ENCODE peak calls at places on chromosomes 3 and 15, in ten cellular contexts. Y is IMR-90, C is right lobe of liver, G is testis, H is breast epithelium, O is Peyer's patch, P is A549, N is GM12891, W is sigmoid colon, K is body of pancreas. M is an unnamed sample.

GRCh38 chr15:66851226-66852063 is 149.4 kb downstream of the SMAD6 start:
- DNase-seq in W (peak), G (peak), N (peak), O (peak), H (peak), K (peak), P (peak), C (peak), Y (peak), M (peak)

GRCh38 chr3:125062904-125063618 is 7.3 kb upstream of the HEG1 start:
- DNase-seq in C (no peak), G (peak), K (peak), P (peak), N (no peak), W (no peak), H (peak), Y (peak), O (no peak), M (no peak)

GRCh38 chr3:108602249-108602934 is 12.9 kb downstream of the DZIP3 start:
- DNase-seq in G (no peak), H (no peak), O (no peak), Y (no peak), W (no peak), K (peak), P (no peak), N (no peak), C (no peak), M (no peak)

GRCh38 chr3:15253023-15253697 is 47.1 kb downstream of the CAPN7 start:
- DNase-seq in H (no peak), P (no peak), W (no peak), G (no peak), N (no peak), C (no peak), Y (no peak), O (no peak), K (no peak), M (no peak)

GRCh38 chr3:192408007-192408655 is 319.2 kb downstream of the FGF12 start:
- DNase-seq in H (no peak), P (no peak), N (peak), O (no peak), K (no peak), G (peak), Y (no peak), C (no peak), W (peak), M (no peak)

GRCh38 chr3:13654330-13655073 is 105.6 kb downstream of the FBLN2 start:
- DNase-seq in C (no peak), N (no peak), G (no peak), O (no peak), K (no peak), W (no peak), P (no peak), Y (no peak), H (no peak), M (no peak)

GRCh38 chr15:56532766-56533455 is 68.0 kb upstream of the MNS1 start:
- DNase-seq in P (no peak), O (no peak), N (no peak), K (no peak), G (no peak), Y (no peak), H (no peak), C (no peak), W (no peak), M (no peak)

GRCh38 chr15:57914350-57915055 is 151.0 kb downstream of the ALDH1A2 start:
- DNase-seq in H (no peak), O (no peak), Y (no peak), P (no peak), W (no peak), N (no peak), C (no peak), K (no peak), G (peak), M (no peak)

GRCh38 chr3:113677745-113678144 is 18.7 kb downstream of the USF3 start:
- DNase-seq in H (no peak), K (no peak), W (no peak), N (no peak), P (no peak), G (no peak), C (no peak), O (no peak), Y (no peak), M (no peak)

GRCh38 chr15:27826902-27827321 is 272.2 kb downstream of the OCA2 start:
- DNase-seq in O (no peak), W (no peak), G (no peak), N (no peak), Y (peak), C (no peak), P (no peak), H (no peak), K (no peak), M (no peak)

GRCh38 chr3:163622384-163622783 is 1455.9 kb downstream of the SI start:
- DNase-seq in N (no peak), C (no peak), P (no peak), K (no peak), W (no peak), G (no peak), H (no peak), Y (no peak), O (no peak), M (no peak)

GRCh38 chr15:101169457-101170071 is 82.3 kb downstream of the CHSY1 start:
- DNase-seq in Y (peak), N (no peak), C (peak), P (no peak), W (peak), O (peak), G (no peak), K (no peak), H (no peak), M (no peak)

GRCh38 chr3:100260081-100260684 is 609 bp upstream of the TBC1D23 start:
- DNase-seq in P (no peak), G (peak), Y (peak), C (peak), N (no peak), O (peak), K (peak), W (peak), H (no peak), M (peak)

GRCh38 chr15:78437107-78437761 is 782 bp upstream of the IREB2 start:
- DNase-seq in K (no peak), O (no peak), P (peak), Y (peak), H (no peak), C (no peak), W (no peak), G (no peak), N (peak), M (no peak)

GRCh38 chr15:78434134-78434533 is 3.9 kb upstream of the IREB2 start:
- DNase-seq in Y (no peak), C (no peak), P (no peak), G (no peak), K (no peak), W (no peak), H (no peak), O (no peak), N (no peak), M (no peak)

GRCh38 chr15:78437762-78438594 is at the start of gene IREB2:
- DNase-seq in C (peak), H (peak), W (peak), N (peak), G (peak), Y (peak), K (peak), P (peak), O (peak), M (peak)

GRCh38 chr15:78440375-78441373 is 2.7 kb downstream of the IREB2 start:
- DNase-seq in N (no peak), O (no peak), K (no peak), G (no peak), Y (no peak), C (no peak), H (no peak), P (no peak), W (no peak), M (no peak)

DNA sequence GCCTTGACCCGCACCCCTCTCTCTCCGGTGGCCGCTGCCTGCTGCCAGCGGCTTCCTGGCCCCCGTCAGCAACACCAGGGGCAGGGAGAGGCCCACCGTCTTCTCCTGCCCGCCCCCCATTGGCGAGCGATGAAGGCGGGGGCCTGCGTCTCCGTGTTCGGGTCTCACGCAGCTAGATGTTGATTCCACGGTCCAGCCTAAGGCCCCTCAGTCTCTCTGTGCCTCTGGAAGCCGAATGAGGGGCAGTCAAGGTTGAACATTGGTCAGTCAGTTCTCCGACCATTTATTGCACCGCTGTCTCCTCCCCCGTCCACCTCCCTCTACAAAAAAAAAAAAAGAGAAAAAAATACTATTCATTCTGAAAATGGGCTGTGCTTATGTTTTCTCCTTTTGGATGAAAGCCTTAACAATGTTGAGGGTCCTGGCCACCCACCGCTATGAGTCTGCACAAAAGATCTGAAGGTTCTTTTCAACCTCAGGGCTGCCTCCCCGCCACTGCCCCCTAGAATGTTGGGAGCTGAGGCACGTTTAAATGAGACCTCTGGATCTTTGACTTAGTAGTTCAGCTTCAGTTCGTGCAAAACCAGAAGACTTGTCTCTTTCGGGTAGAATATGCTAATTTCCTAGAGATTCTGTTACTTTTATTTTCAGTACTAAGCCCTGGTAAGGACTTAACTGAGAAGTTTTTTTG is 724 bp downstream of the IREB2 start:
- DNase-seq in P (peak), W (no peak), C (no peak), K (peak), O (no peak), H (no peak), G (peak), N (no peak), Y (no peak), M (peak)
- TF ChIP-seq POLR2A in P (no peak), W (no peak), C (no peak), K (no peak), O (no peak), H (no peak), G (no peak), N (peak), Y (no peak), M (no peak)

GRCh38 chr3:195895900-195896360 is 12.4 kb downstream of the TNK2 start:
- DNase-seq in G (peak), H (no peak), W (peak), C (peak), Y (no peak), P (peak), O (peak), K (peak), N (peak), M (peak)
- TF ChIP-seq POLR2A in G (no peak), H (no peak), W (no peak), C (no peak), Y (no peak), P (no peak), O (no peak), K (no peak), N (no peak), M (no peak)

DNA sequence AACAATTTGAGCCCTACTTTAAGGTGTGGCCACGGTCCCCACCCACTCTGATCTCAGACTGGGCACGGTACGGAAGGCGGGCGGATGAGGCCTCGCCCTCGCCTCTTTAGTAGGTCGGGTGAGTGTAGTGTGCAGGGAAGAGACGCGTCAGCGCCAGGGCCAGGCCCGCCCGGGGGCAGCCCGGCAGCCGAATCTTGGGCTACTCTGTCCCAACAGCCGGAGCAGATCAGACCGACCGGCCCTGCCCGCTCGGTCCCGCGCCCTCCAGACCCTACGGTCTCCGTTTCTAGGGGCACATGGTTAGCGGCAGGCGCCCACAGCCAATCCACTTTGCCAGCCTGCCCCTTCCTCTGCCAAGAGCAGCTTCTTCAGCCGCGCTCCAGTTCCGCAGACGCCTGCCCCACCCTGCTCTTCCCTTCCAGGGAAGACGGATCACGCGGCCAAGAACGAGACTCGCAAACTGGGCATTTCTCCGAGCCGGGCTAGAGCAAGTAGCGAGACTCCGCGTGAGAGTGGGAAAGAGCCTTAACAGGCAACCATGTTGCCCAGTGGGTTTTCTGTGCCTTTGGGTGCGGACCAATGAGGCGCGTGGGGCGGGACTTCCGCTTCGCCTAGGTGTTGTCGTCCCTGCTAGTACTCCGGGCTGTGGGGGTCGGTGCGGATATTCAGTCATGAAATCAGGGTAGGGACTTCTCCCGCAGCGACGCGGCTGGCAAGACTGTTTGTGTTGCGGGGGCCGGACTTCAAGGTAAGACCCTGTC is at the start of gene RNF13:
- DNase-seq in K (peak), G (peak), W (peak), Y (peak), P (peak), N (peak), H (peak), O (peak), C (peak), M (peak)
- TF ChIP-seq POLR2A in K (peak), G (peak), W (peak), Y (peak), P (peak), N (peak), H (peak), O (peak), C (peak), M (peak)

GRCh38 chr3:143120716-143121239 is 1.2 kb downstream of the CHST2 start:
- DNase-seq in W (no peak), N (peak), K (peak), H (no peak), Y (peak), P (peak), O (peak), G (peak), C (no peak), M (peak)
- TF ChIP-seq POLR2A in W (no peak), N (no peak), K (no peak), H (no peak), Y (no peak), P (no peak), O (no peak), G (no peak), C (no peak), M (no peak)

GRCh38 chr3:151901282-151901945 is 28.0 kb downstream of the SUCNR1 start:
- DNase-seq in W (peak), O (no peak), K (no peak), Y (peak), C (no peak), N (no peak), H (no peak), G (peak), P (no peak), M (no peak)
- TF ChIP-seq POLR2A in W (no peak), O (no peak), K (no peak), Y (no peak), C (no peak), N (no peak), H (no peak), G (no peak), P (no peak), M (no peak)

DNA sequence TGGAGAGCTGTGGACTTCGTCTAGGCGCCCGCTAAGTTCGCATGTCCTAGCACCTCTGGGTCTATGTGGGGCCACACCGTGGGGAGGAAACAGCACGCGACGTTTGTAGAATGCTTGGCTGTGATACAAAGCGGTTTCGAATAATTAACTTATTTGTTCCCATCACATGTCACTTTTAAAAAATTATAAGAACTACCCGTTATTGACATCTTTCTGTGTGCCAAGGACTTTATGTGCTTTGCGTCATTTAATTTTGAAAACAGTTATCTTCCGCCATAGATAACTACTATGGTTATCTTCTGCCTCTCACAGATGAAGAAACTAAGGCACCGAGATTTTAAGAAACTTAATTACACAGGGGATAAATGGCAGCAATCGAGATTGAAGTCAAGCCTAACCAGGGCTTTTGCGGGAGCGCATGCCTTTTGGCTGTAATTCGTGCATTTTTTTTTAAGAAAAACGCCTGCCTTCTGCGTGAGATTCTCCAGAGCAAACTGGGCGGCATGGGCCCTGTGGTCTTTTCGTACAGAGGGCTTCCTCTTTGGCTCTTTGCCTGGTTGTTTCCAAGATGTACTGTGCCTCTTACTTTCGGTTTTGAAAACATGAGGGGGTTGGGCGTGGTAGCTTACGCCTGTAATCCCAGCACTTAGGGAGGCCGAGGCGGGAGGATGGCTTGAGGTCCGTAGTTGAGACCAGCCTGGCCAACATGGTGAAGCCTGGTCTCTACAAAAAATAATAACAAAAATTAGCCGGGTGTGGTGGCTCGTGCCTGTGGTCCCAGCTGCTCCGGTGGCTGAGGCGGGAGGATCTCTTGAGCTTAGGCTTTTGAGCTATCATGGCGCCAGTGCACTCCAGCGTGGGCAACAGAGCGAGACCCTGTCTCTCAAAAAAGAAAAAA is 1.0 kb downstream of the B2M start:
- DNase-seq in K (peak), N (no peak), C (peak), H (peak), P (peak), G (peak), O (peak), W (peak), Y (peak), M (peak)
- TF ChIP-seq POLR2A in K (peak), N (no peak), C (no peak), H (peak), P (no peak), G (no peak), O (peak), W (peak), Y (no peak), M (no peak)

DNA sequence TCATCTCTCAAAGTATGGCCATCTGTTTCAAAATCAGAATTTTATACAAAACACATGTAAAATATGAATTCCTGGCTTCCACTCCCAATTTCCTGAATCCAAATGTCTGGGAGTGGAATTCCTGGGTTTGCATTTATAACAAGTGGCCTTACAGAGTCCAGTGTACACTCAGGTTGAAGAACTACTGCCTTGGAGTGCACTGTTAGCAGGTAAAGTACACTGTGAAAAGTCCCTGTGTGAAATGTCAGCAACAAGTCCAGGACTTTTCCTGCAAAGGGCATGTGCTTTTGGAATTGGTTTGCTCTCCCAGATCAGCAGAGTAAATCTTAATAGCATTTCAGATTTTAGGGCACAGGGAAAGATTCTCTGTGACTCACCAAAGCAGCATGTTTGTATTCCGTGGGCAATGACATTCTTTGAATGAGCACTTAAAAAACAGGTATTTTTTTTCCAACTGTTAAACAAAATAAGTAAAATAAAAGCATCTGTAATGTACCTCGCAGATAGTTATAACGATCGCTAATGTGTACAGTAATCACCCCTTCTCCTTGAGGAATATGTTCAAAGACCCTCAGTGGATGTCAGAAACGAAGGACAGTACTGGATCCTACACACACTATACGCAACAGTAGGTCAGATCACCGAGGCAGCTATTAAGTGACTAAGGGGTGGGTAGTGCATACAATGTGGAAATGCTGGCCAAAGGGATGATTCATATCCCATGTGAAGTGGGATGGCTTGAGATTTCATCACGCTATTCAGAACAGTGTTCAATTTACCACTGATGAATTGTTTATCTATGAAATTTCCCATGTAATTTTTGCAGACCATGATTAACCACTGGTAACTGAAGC is 1.9 kb upstream of the CLDN16 start:
- DNase-seq in O (no peak), C (no peak), Y (peak), W (no peak), K (no peak), G (no peak), P (peak), N (no peak), H (no peak), M (no peak)
- TF ChIP-seq POLR2A in O (no peak), C (no peak), Y (no peak), W (no peak), K (no peak), G (no peak), P (no peak), N (no peak), H (no peak), M (no peak)

DNA sequence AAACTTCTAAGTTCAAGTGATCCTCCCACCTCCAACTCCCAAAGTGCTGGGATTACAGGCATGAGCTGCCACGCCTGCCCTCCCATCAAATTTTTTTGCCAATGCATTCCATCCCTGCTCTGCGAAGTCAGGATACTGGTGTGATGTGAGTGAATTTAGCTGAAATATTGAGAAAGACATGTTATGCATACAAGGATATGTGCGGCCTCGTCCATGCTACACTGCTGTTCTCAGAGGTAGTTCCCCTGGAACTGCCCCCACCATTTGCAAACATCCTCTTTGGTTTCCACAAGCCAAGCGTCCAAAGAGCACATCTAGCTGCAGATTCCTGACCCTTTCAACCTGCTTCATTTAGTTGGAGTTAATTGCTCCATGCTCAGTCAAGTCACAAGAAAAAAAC is 36.5 kb upstream of the BCL2A1 start:
- DNase-seq in N (no peak), O (peak), K (no peak), C (no peak), P (no peak), H (no peak), W (no peak), Y (no peak), G (no peak), M (no peak)
- TF ChIP-seq POLR2A in N (no peak), O (no peak), K (no peak), C (no peak), P (no peak), H (no peak), W (no peak), Y (no peak), G (no peak), M (no peak)